ENCODE peak calls at places on chromosomes 12 and 14, in five cellular contexts. L is mucosa of descending colon, P is left lung, E is GM23338, D is brain microvascular endothelial cell. J is an unnamed sample.

GRCh38 chr14:99741227-99741976 is 51.8 kb upstream of the EML1 start:
- DNase-seq in L (no peak), E (no peak), P (no peak), D (no peak), J (no peak)

GRCh38 chr14:96089401-96089800 is 50.2 kb downstream of the C14orf132 start:
- DNase-seq in P (peak), D (no peak), E (no peak), L (no peak), J (no peak)

GRCh38 chr12:51815571-51815970 is 32.9 kb downstream of the FIGNL2 start:
- DNase-seq in L (no peak), D (no peak), P (no peak), E (peak), J (no peak)

GRCh38 chr14:106039400-106039799 is 513.0 kb downstream of the TMEM121 start:
- DNase-seq in D (no peak), E (peak), P (no peak), L (no peak), J (no peak)

GRCh38 chr14:74934476-74935339 is 11.6 kb upstream of the RPS6KL1 start:
- DNase-seq in L (no peak), P (no peak), E (peak), D (no peak), J (no peak)

GRCh38 chr12:95815635-95816212 is 25.2 kb upstream of the NTN4 start:
- DNase-seq in P (no peak), D (no peak), E (peak), L (no peak), J (no peak)

GRCh38 chr14:76348898-76349297 is 27.0 kb upstream of the ESRRB start:
- DNase-seq in D (peak), E (peak), L (no peak), P (no peak), J (peak)

GRCh38 chr12:52139579-52140062 is 52.2 kb downstream of the KRT80 start:
- DNase-seq in D (no peak), P (no peak), L (no peak), E (peak), J (no peak)

GRCh38 chr12:32053881-32054624 is 52.6 kb upstream of the BICD1 start:
- DNase-seq in L (no peak), D (no peak), P (no peak), E (no peak), J (no peak)

GRCh38 chr12:91819132-91819447 is 326.6 kb downstream of the BTG1 start:
- DNase-seq in P (no peak), L (no peak), D (no peak), E (no peak), J (no peak)

GRCh38 chr12:120677765-120678473 is 9.0 kb upstream of the MLEC start:
- DNase-seq in P (no peak), D (peak), E (no peak), L (no peak), J (no peak)

GRCh38 chr12:80838024-80838658 is 99.6 kb downstream of the LIN7A start:
- DNase-seq in E (no peak), P (no peak), D (no peak), L (no peak), J (no peak)

GRCh38 chr14:61563880-61564622 is 131.3 kb upstream of the HIF1A start:
- DNase-seq in D (no peak), L (no peak), P (no peak), E (no peak), J (no peak)

GRCh38 chr12:49583361-49584094 is 15.6 kb upstream of the MCRS1 start:
- DNase-seq in D (no peak), E (no peak), L (no peak), P (no peak), J (no peak)

GRCh38 chr12:103712191-103712590 is 125.1 kb downstream of the STAB2 start:
- DNase-seq in L (no peak), E (no peak), P (no peak), D (no peak), J (no peak)

GRCh38 chr14:90193925-90194324 is 62.4 kb upstream of the PSMC1 start:
- DNase-seq in D (no peak), P (no peak), L (no peak), E (peak), J (peak)

GRCh38 chr12:111529424-111530368 is 69.4 kb downstream of the ATXN2 start:
- DNase-seq in D (peak), P (no peak), L (no peak), E (peak), J (no peak)

GRCh38 chr12:22415342-22416309 is 81.1 kb upstream of the ST8SIA1 start:
- DNase-seq in D (no peak), E (no peak), L (no peak), P (no peak), J (no peak)

GRCh38 chr12:113852273-113852672 is 113.9 kb downstream of the RBM19 start:
- DNase-seq in D (no peak), E (no peak), P (no peak), L (no peak), J (no peak)

GRCh38 chr12:27005495-27005894 is 8.7 kb downstream of the TM7SF3 start:
- DNase-seq in P (no peak), L (no peak), D (no peak), E (no peak), J (no peak)

GRCh38 chr12:102095677-102096263 is 24.1 kb downstream of the NUP37 start:
- DNase-seq in E (peak), D (peak), L (no peak), P (no peak), J (no peak)

GRCh38 chr14:105492966-105493871 is 2.2 kb downstream of the TEDC1 start:
- DNase-seq in P (peak), D (no peak), L (peak), E (no peak), J (peak)

GRCh38 chr12:58443273-58443980 is 476.9 kb downstream of the LRIG3 start:
- DNase-seq in P (no peak), L (no peak), D (peak), E (peak), J (no peak)

GRCh38 chr14:100286484-100287191 is 19.6 kb downstream of the SLC25A29 start:
- DNase-seq in E (no peak), L (peak), P (no peak), D (no peak), J (no peak)

GRCh38 chr12:91178139-91178561 is 4.5 kb downstream of the DCN start:
- DNase-seq in P (no peak), E (peak), L (no peak), D (no peak), J (no peak)

GRCh38 chr12:4145990-4146859 is 127.3 kb upstream of the CCND2 start:
- DNase-seq in E (no peak), P (no peak), D (no peak), L (no peak), J (no peak)

GRCh38 chr12:51917746-51918453 is 10.6 kb downstream of the ACVRL1 start:
- DNase-seq in P (no peak), D (no peak), L (no peak), E (no peak), J (no peak)

GRCh38 chr14:73785834-73786631 is 65.6 kb upstream of the PTGR2 start:
- DNase-seq in P (peak), D (peak), E (peak), L (peak), J (peak)

GRCh38 chr14:34219661-34220060 is 242.4 kb downstream of the SPTSSA start:
- DNase-seq in L (no peak), E (no peak), D (no peak), P (no peak), J (no peak)

GRCh38 chr12:65823481-65824313 is 586 bp upstream of the HMGA2 start:
- DNase-seq in E (peak), L (peak), P (peak), D (peak), J (no peak)

GRCh38 chr12:82474798-82475184 is 116.5 kb downstream of the METTL25 start:
- DNase-seq in E (no peak), D (peak), P (no peak), L (no peak), J (no peak)

GRCh38 chr14:71481215-71481614 is 451.0 kb upstream of the RGS6 start:
- DNase-seq in D (no peak), E (no peak), L (no peak), P (no peak), J (no peak)

GRCh38 chr14:71483154-71483553 is 449.1 kb upstream of the RGS6 start:
- DNase-seq in D (no peak), L (no peak), P (no peak), E (no peak), J (no peak)

GRCh38 chr14:71485833-71486232 is 446.4 kb upstream of the RGS6 start:
- DNase-seq in E (no peak), L (no peak), D (no peak), P (no peak), J (no peak)

GRCh38 chr14:71486274-71486673 is 446.0 kb upstream of the RGS6 start:
- DNase-seq in P (no peak), E (no peak), D (no peak), L (no peak), J (no peak)

GRCh38 chr14:71482701-71483100 is 449.5 kb upstream of the RGS6 start:
- DNase-seq in L (no peak), D (peak), E (no peak), P (no peak), J (no peak)
- H3K4me3 ChIP-seq in L (no peak), D (no peak), E (no peak), P (no peak), J (no peak)

GRCh38 chr12:106020736-106021135 is 118.0 kb downstream of the NUAK1 start:
- DNase-seq in E (no peak), P (no peak), D (no peak), L (no peak), J (no peak)
- H3K4me3 ChIP-seq in E (no peak), P (no peak), D (no peak), L (no peak), J (no peak)

GRCh38 chr12:53622724-53623123 is 3.5 kb downstream of the ATF7 start:
- DNase-seq in E (no peak), L (no peak), P (no peak), D (no peak), J (no peak)

GRCh38 chr12:53613821-53614220 is 12.4 kb downstream of the ATF7 start:
- DNase-seq in E (no peak), L (no peak), D (no peak), P (no peak), J (no peak)

GRCh38 chr12:53617700-53618099 is 8.5 kb downstream of the ATF7 start:
- DNase-seq in L (no peak), E (no peak), P (no peak), D (no peak), J (no peak)

GRCh38 chr12:53616950-53617349 is 9.2 kb downstream of the ATF7 start:
- DNase-seq in P (no peak), D (no peak), E (no peak), L (no peak), J (no peak)

DNA sequence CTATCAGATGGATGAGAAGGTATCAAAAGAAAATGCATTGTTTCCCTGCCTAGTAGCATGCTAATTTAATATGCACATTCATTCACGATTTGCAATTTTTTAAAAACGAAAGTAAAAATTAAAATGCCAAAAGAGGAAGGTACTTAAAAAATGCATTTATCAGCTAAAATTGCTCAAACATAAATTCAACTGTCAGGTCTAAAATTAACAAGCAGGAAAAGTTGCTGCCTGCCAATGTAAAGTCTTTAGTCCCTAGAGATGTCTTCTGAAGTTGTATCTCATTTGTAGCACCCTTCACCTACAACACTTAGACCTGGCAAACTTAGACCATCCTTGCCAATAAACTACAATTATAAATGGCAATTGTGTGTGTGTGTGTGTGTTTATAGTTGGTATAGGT is 7.8 kb downstream of the ATF7 start:
- DNase-seq in D (no peak), P (no peak), E (no peak), L (no peak), J (no peak)
- H3K4me3 ChIP-seq in D (no peak), P (peak), E (no peak), L (no peak), J (peak)

GRCh38 chr14:53011053-53011462 is 60.2 kb upstream of the FERMT2 start:
- DNase-seq in D (peak), P (peak), L (peak), E (peak), J (peak)
- H3K4me3 ChIP-seq in D (no peak), P (no peak), L (no peak), E (no peak), J (no peak)

GRCh38 chr12:132508248-132508740 is 18.3 kb downstream of the FBRSL1 start:
- DNase-seq in D (no peak), P (no peak), E (no peak), L (no peak), J (no peak)
- H3K4me3 ChIP-seq in D (no peak), P (no peak), E (no peak), L (no peak), J (no peak)

GRCh38 chr12:93743229-93743998 is 66.2 kb downstream of the CRADD start:
- DNase-seq in D (no peak), E (peak), P (no peak), L (no peak), J (no peak)
- H3K4me3 ChIP-seq in D (no peak), E (peak), P (peak), L (no peak), J (peak)

GRCh38 chr14:49898485-49898884 is 5.6 kb downstream of the ARF6 start:
- DNase-seq in P (no peak), L (no peak), D (no peak), E (no peak), J (no peak)

GRCh38 chr14:49897965-49898364 is 5.1 kb downstream of the ARF6 start:
- DNase-seq in D (no peak), E (no peak), L (no peak), P (no peak), J (no peak)

GRCh38 chr14:49897414-49897813 is 4.5 kb downstream of the ARF6 start:
- DNase-seq in L (no peak), E (no peak), D (no peak), P (no peak), J (no peak)

GRCh38 chr14:49895480-49895879 is 2.6 kb downstream of the ARF6 start:
- DNase-seq in L (no peak), E (no peak), P (no peak), D (no peak), J (no peak)

GRCh38 chr14:49896956-49897355 is 4.1 kb downstream of the ARF6 start:
- DNase-seq in P (no peak), L (no peak), E (no peak), D (no peak), J (no peak)
- H3K4me3 ChIP-seq in P (peak), L (no peak), E (peak), D (peak), J (peak)

GRCh38 chr14:94974893-94975292 is 182.4 kb downstream of the DICER1 start:
- DNase-seq in P (no peak), D (no peak), L (no peak), E (no peak), J (no peak)

GRCh38 chr14:94974422-94974821 is 182.9 kb downstream of the DICER1 start:
- DNase-seq in D (no peak), E (no peak), P (no peak), L (no peak), J (no peak)

GRCh38 chr14:94969766-94970165 is 187.6 kb downstream of the DICER1 start:
- DNase-seq in L (no peak), P (no peak), E (no peak), D (no peak), J (no peak)

GRCh38 chr14:94970937-94971730 is 186.2 kb downstream of the DICER1 start:
- DNase-seq in L (no peak), D (no peak), P (no peak), E (no peak), J (peak)

DNA sequence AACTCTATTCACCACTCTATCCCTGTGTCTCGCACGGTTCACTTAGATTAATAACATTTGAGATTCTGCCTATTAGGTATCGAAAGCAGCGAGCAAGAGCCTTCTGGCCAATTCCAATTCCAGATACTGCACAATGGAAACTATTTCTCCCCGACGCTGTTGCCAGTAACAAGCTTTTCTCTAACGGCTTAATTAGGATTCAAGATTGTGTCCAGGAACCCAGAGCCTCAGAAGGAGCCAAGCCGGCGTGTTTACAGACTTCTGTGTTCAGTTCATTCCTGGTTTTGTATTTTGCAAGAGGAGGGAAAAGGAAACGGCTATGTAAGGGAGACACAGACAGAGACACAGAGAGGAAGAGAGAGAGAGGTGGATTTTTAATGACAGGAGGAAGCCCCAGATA is 185.6 kb downstream of the DICER1 start:
- DNase-seq in L (no peak), P (no peak), E (no peak), D (no peak), J (no peak)
- H3K4me3 ChIP-seq in L (no peak), P (no peak), E (no peak), D (no peak), J (no peak)

DNA sequence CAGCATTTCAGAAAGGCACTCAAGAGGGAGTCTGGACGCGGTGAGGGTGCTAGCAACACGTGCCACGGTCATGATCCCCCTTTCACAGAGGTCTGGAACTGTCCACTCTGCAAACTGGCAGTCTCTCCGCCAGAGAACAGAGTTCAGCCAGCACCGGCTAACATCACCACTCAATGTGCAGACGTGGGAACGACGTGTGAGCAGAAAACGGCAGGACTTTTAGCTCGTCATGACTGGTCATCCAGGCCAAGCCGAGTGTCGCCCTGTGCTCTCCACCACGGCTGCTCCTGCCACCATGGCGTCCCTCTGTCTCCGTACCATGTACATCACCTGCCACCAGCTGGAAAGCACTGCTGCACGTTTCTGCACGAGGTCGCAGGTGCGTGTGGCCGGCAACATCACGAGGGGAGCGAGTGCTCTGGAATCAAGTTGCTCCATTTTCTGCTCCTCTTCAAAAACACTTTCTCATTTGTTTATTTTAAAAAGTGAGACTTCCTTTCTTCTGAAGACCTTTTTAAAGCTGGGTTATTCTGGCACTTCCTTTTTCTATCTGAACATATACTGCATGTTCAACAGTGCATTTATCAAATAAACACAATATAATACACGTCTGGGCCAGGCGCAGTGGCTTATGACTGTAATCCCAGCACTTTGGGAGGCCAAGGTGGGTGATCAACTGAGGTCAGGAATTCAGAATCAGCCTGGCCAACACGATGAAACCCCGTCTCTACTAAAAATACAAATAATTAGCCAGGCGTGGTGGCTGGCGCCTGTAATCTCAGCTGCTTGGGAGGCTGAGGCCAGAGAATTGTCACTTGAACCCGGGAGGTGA is 28.0 kb downstream of the SLC15A4 start:
- DNase-seq in P (no peak), D (no peak), E (no peak), L (no peak), J (no peak)
- H3K4me3 ChIP-seq in P (no peak), D (no peak), E (no peak), L (no peak), J (no peak)